ENCODE peak calls at places on chromosomes 16 and 17, in five cellular contexts. V, L, Z, F and H are unnamed samples.

GRCh38 chr17:44788139-44788538 is 29.4 kb downstream of the ADAM11 start:
- DNase-seq in L (no peak), Z (no peak), F (no peak), V (no peak), H (no peak)

GRCh38 chr16:64478258-64478906 is 643.5 kb downstream of the CDH11 start:
- DNase-seq in L (no peak), Z (no peak), F (peak), V (peak), H (no peak)

GRCh38 chr17:2466936-2467335 is 44.8 kb downstream of the METTL16 start:
- DNase-seq in L (no peak), V (no peak), F (no peak), Z (no peak), H (no peak)

GRCh38 chr16:68480084-68480995 is 32.0 kb upstream of the SMPD3 start:
- DNase-seq in F (no peak), Z (no peak), L (no peak), V (no peak), H (no peak)

GRCh38 chr16:24347556-24347955 is 91.4 kb downstream of the CACNG3 start:
- DNase-seq in L (no peak), F (no peak), V (no peak), Z (no peak), H (no peak)

GRCh38 chr17:14135906-14136590 is 66.7 kb downstream of the COX10 start:
- DNase-seq in F (no peak), Z (no peak), V (no peak), L (no peak), H (no peak)

GRCh38 chr17:57935833-57936807 is 19.1 kb downstream of the CUEDC1 start:
- DNase-seq in V (no peak), F (no peak), Z (peak), L (peak), H (no peak)

GRCh38 chr16:70777496-70777895 is 23.5 kb downstream of the VAC14 start:
- DNase-seq in V (no peak), L (peak), Z (no peak), F (peak), H (no peak)

GRCh38 chr17:56833023-56833811 is 503 bp downstream of the C17orf67 start:
- DNase-seq in F (peak), V (peak), Z (peak), L (peak), H (peak)

GRCh38 chr17:81867952-81868673 is 3.0 kb downstream of the ARHGDIA start:
- DNase-seq in Z (no peak), F (no peak), V (no peak), L (no peak), H (no peak)

GRCh38 chr17:16942141-16943031 is 29.5 kb downstream of the TNFRSF13B start:
- DNase-seq in L (no peak), V (no peak), Z (no peak), F (no peak), H (peak)

GRCh38 chr17:75849304-75849695 is 5.1 kb upstream of the UNC13D start:
- DNase-seq in V (no peak), Z (no peak), L (no peak), F (no peak), H (no peak)

GRCh38 chr16:68993885-68994284 is 111.6 kb upstream of the HAS3 start:
- DNase-seq in V (peak), F (no peak), Z (no peak), L (no peak), H (no peak)

GRCh38 chr16:81873843-81874752 is 95.0 kb downstream of the PLCG2 start:
- DNase-seq in F (peak), Z (peak), L (peak), V (peak), H (no peak)

GRCh38 chr16:50263940-50264929 is 2.1 kb upstream of the ADCY7 start:
- DNase-seq in V (no peak), Z (no peak), F (no peak), L (no peak), H (no peak)

GRCh38 chr16:58094026-58094425 is 35.2 kb downstream of the CFAP20 start:
- DNase-seq in V (no peak), Z (no peak), L (no peak), F (no peak), H (no peak)

GRCh38 chr16:25080420-25081131 is 31.0 kb upstream of the LCMT1 start:
- DNase-seq in V (no peak), L (no peak), Z (no peak), F (no peak), H (no peak)

GRCh38 chr17:29929544-29930398 is at the start of gene SSH2:
- DNase-seq in V (peak), L (peak), F (peak), Z (peak), H (peak)

GRCh38 chr17:44417553-44417952 is 28.1 kb upstream of the ITGA2B start:
- DNase-seq in V (peak), F (no peak), Z (no peak), L (no peak), H (no peak)

GRCh38 chr16:47028767-47029377 is 55.4 kb upstream of the DNAJA2 start:
- DNase-seq in L (no peak), Z (no peak), F (no peak), V (no peak), H (no peak)
- H3K4me3 ChIP-seq in L (no peak), Z (no peak), F (no peak), V (no peak), H (no peak)

DNA sequence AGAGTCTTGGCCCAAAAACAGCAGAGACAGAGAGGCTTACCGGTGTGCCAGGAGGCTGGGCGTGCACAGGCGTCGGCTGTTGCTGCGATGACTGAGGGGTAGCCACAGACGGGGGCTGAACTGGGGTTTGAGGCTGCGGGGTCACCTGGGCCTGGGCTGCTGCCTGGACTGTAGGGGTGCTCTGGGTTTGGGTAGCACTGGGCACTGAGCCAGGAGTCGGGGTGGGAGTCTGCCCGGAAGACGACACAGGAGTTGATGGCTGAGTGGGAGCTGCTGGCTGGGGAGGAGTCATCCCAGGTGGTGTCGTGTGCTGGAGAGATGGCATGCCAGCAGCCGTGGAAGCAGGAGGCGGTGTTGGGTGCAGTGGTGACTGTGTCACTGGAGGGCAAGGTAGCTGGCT is 53.2 kb upstream of the TRAP1 start:
- DNase-seq in L (no peak), V (no peak), F (no peak), Z (no peak), H (peak)
- TF ChIP-seq POLR2A in L (no peak), V (no peak), F (no peak), Z (no peak), H (no peak)

GRCh38 chr17:73140531-73140930 is 24.3 kb upstream of the SSTR2 start:
- DNase-seq in Z (no peak), V (no peak), F (no peak), L (no peak), H (no peak)

GRCh38 chr17:73139296-73139695 is 25.5 kb upstream of the SSTR2 start:
- DNase-seq in L (no peak), Z (no peak), F (no peak), V (no peak), H (no peak)

GRCh38 chr17:73138541-73139138 is 26.2 kb upstream of the SSTR2 start:
- DNase-seq in L (no peak), V (no peak), F (no peak), Z (no peak), H (no peak)

GRCh38 chr17:73142763-73143395 is 21.9 kb upstream of the SSTR2 start:
- DNase-seq in F (no peak), Z (no peak), V (peak), L (no peak), H (no peak)

DNA sequence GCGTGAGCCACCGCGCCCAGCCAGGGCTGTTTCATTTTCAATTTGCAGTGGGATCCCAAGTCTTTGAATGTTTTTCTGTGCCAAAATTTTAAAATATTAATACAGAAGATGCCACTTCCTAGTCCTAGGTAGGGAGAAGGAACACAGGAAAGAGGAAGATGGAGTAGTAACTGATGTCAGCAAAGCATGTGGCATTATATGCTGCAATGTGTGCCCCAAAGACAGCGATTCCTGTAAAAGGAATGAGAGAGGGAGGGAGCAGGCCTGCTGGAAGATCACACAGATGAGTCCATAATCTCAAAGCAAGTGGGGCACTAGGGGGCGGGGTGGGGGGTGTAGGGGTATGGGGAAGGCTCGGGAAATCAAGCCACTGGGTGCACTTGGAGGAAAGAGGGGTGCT is 23.4 kb upstream of the SSTR2 start:
- DNase-seq in V (no peak), F (no peak), L (no peak), Z (no peak), H (no peak)
- TF ChIP-seq CTCF in V (no peak), F (no peak), L (no peak), Z (no peak), H (no peak)

GRCh38 chr17:78742901-78743300 is 39.2 kb downstream of the CYTH1 start:
- DNase-seq in F (no peak), V (no peak), L (no peak), Z (no peak), H (no peak)
- H3K4me3 ChIP-seq in F (no peak), V (no peak), L (no peak), Z (no peak), H (no peak)

GRCh38 chr16:89120281-89120680 is 26.6 kb downstream of the ACSF3 start:
- DNase-seq in Z (peak), V (no peak), F (no peak), L (no peak), H (no peak)
- TF ChIP-seq POLR2A in Z (no peak), V (no peak), F (no peak), L (no peak), H (no peak)

DNA sequence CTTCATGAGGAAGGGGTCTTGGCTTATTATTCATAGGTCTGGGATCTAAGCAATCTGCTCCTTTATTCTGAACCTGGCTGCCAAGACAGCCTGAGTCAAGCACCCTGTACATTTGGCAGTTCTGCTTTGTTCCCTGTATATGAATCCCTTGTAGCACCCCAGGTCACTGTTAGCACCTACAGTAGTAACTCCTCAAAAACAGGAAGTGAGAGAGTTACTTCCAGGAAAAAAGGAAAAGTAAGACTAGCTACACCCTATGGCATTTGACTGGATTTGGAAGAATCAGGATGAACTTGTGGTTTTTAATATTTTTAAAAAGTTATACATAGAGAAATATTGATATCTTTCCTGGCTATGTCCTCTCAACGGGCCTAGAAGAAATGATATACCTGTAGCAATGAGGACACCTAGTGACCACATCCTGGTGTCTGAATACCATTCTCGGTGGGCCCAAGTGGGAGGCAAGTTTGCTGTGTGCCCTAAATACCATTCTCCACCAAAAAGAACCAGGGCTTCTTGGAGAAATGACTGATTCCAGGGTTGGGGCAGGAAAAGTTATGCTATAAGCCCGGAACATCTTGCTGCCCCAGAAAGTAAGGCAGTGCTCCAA is 9.9 kb downstream of the ANKRD40 start:
- DNase-seq in V (no peak), F (no peak), L (no peak), Z (no peak), H (no peak)
- TF ChIP-seq CTCF in V (no peak), F (no peak), L (no peak), Z (no peak), H (no peak)

GRCh38 chr16:66370786-66371684 is 4.5 kb downstream of the CDH5 start:
- DNase-seq in F (no peak), Z (no peak), L (no peak), V (no peak), H (no peak)

GRCh38 chr16:66365588-66365987 is 903 bp upstream of the CDH5 start:
- DNase-seq in Z (peak), F (no peak), V (peak), L (peak), H (peak)

GRCh38 chr16:66369055-66369592 is 2.6 kb downstream of the CDH5 start:
- DNase-seq in L (no peak), Z (peak), F (no peak), V (peak), H (no peak)

GRCh38 chr16:66366433-66367299 is at the start of gene CDH5:
- DNase-seq in Z (peak), V (peak), F (peak), L (peak), H (peak)

GRCh38 chr16:66367968-66368891 is 1.7 kb downstream of the CDH5 start:
- DNase-seq in Z (peak), L (no peak), V (peak), F (no peak), H (no peak)
- H3K4me3 ChIP-seq in Z (peak), L (no peak), V (peak), F (no peak), H (no peak)

DNA sequence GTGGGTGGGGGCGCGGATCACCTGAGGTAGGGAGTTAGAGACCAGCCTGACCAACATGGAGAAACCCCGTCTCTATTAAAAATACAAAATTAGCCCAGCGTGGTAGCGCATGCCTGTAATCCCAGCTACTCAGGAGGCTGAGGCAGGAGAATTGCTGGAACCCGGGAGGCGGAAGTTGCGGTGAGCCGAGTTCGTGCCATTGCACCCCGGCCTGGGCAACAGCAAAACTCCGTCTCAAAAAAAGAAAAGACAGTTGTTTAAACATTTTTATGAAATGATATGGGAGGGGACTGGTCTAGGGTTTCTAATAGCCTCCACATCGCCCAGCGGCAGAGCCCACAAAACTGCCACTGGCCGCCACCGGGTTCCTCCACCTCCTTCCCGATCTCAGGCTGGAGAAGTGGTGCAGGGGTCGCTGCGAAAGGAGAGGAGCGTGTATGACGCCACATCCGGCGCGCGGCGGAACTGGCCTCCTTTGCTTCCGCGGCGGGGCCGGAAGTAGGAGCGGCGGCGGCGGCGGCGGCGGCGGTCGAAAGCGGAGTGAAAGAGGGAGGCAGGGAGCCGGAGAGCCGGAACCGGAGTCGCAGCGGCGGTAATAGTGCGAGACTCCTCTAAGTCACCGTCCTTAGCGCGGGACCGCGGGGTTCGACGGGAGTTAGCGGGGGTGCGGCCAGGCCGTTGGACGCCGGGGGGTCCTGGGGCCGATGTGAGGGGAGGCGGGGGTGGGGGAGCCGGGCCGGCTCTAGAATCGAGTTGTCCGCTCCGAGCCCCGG is at the start of gene PPP4C:
- DNase-seq in L (peak), V (peak), F (peak), Z (peak), H (peak)
- TF ChIP-seq POLR2A in L (peak), V (peak), F (peak), Z (peak), H (peak)

GRCh38 chr17:67137860-67138259 is 93.5 kb downstream of the CACNG1 start:
- DNase-seq in V (no peak), Z (no peak), F (no peak), L (no peak), H (no peak)

GRCh38 chr17:67138392-67138791 is 94.0 kb downstream of the CACNG1 start:
- DNase-seq in L (no peak), V (no peak), F (no peak), Z (no peak), H (no peak)

GRCh38 chr17:67137026-67137370 is 92.6 kb downstream of the CACNG1 start:
- DNase-seq in F (no peak), V (no peak), Z (no peak), L (no peak), H (no peak)

GRCh38 chr17:67139289-67139688 is 94.9 kb downstream of the CACNG1 start:
- DNase-seq in L (no peak), F (no peak), Z (no peak), V (no peak), H (no peak)

DNA sequence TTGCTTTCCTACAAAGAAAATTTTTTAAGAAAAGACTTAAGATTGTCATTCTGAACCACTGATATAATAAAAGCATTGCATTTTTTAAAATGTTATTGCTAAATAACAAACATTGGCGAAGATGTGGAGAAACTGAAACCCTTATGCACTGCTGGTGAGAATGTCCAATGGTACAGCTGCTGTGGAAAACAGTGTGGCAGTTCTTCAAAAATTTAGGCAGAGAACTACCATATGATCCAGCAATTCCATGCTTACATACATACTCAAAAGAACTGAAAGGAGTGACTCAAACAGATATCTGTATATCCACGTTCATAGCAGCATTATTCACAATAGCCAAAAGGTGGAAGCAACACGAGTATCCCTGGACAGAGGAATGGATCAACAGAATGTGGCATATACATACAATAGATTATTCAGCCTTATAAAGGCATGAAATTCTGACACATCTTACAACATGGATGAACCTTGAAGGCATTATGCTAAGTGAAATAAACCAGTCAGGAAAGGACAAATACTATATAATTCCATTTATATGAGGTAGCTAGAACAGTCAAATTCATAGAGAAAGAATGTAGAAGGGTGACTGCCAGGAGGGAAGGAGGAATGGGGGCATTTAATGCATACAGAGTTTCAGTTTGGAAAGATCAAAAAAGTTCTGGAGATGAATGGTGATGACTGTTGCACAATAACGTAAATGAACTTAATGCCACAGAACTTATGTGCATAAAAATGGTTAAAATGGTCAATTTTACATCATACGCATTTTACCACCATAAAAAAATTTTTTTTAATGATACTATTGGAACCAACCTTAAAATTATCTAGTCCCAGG is 92.1 kb downstream of the CACNG1 start:
- DNase-seq in F (no peak), V (no peak), L (no peak), Z (no peak), H (no peak)
- TF ChIP-seq CTCF in F (no peak), V (no peak), L (no peak), Z (no peak), H (no peak)

GRCh38 chr16:280552-280951 is at the start of gene ARHGDIG:
- DNase-seq in V (no peak), Z (no peak), L (no peak), F (no peak), H (no peak)
- H3K4me3 ChIP-seq in V (peak), Z (peak), L (no peak), F (peak), H (no peak)